ENCODE peak calls at places on chromosome 16, in four cellular contexts. N, K, M and V are unnamed samples.

GRCh38 chr16:81888520-81889394 is 109.7 kb downstream of the PLCG2 start:
- DNase-seq in N (no peak), M (no peak), K (no peak), V (no peak)

GRCh38 chr16:21150375-21151001 is at the start of gene DNAH3:
- DNase-seq in K (no peak), N (peak; percentile 65), M (no peak), V (no peak)

GRCh38 chr16:74577882-74578366 is 29.0 kb downstream of the GLG1 start:
- DNase-seq in N (peak; percentile 42), M (no peak), K (no peak), V (no peak)

GRCh38 chr16:67277294-67277998 is 1.9 kb upstream of the PLEKHG4 start:
- DNase-seq in N (no peak), K (no peak), M (no peak), V (no peak)

GRCh38 chr16:31052131-31052530 is 18.8 kb downstream of the STX4 start:
- DNase-seq in M (peak; percentile 76), N (no peak), K (no peak), V (no peak)

GRCh38 chr16:10022098-10022497 is 160.1 kb downstream of the GRIN2A start:
- DNase-seq in K (no peak), N (no peak), M (no peak), V (no peak)

GRCh38 chr16:66143422-66143821 is 223.1 kb upstream of the CDH5 start:
- DNase-seq in K (no peak), N (no peak), M (no peak), V (no peak)

GRCh38 chr16:20504418-20504817 is 53.1 kb downstream of the ACSM2A start:
- DNase-seq in N (no peak), K (no peak), M (no peak), V (no peak)

GRCh38 chr16:56228476-56228875 is 37.2 kb downstream of the GNAO1 start:
- DNase-seq in N (no peak), M (no peak), K (no peak), V (no peak)

GRCh38 chr16:80051040-80051439 is 450.5 kb upstream of the MAF start:
- DNase-seq in M (no peak), N (no peak), K (no peak), V (no peak)

GRCh38 chr16:25905810-25906209 is 214.1 kb downstream of the HS3ST4 start:
- DNase-seq in M (no peak), N (no peak), K (no peak), V (no peak)

GRCh38 chr16:57987441-57988177 is 12.9 kb downstream of the ZNF319 start:
- DNase-seq in N (no peak), M (no peak), K (no peak), V (no peak)

GRCh38 chr16:23699100-23699499 is 13.9 kb downstream of the ERN2 start:
- DNase-seq in M (no peak), N (no peak), K (no peak), V (no peak)

GRCh38 chr16:66199189-66199588 is 167.3 kb upstream of the CDH5 start:
- DNase-seq in M (no peak), K (no peak), N (no peak), V (no peak)

GRCh38 chr16:65657051-65657450 is 535.2 kb upstream of the CDH11 start:
- DNase-seq in M (no peak), N (no peak), K (no peak), V (no peak)

GRCh38 chr16:86428729-86429472 is 81.4 kb upstream of the FOXF1 start:
- DNase-seq in M (no peak), N (no peak), K (no peak), V (no peak)

GRCh38 chr16:88681709-88682451 is 4.4 kb downstream of the SNAI3 start:
- DNase-seq in N (no peak), K (peak; percentile 81), M (no peak), V (peak; percentile 61)

GRCh38 chr16:58661199-58661830 is 23.3 kb downstream of the SLC38A7 start:
- DNase-seq in N (peak; percentile 54), M (peak; percentile 94), K (peak; percentile 90), V (peak; percentile 77)

GRCh38 chr16:88465387-88465983 is 12.4 kb downstream of the ZFPM1 start:
- DNase-seq in K (no peak), N (peak; percentile 72), M (no peak), V (no peak)

GRCh38 chr16:72850863-72851262 is 197.1 kb downstream of the ZFHX3 start:
- DNase-seq in K (no peak), M (no peak), N (no peak), V (no peak)

GRCh38 chr16:85640254-85640558 is 27.1 kb downstream of the GSE1 start:
- DNase-seq in N (no peak), M (no peak), K (no peak), V (no peak)

GRCh38 chr16:49886554-49887121 is 30.7 kb upstream of the ZNF423 start:
- DNase-seq in K (no peak), N (no peak), M (no peak), V (no peak)

GRCh38 chr16:55508941-55509920 is at the start of gene LPCAT2:
- DNase-seq in K (peak; percentile 88), M (peak; percentile 56), N (peak; percentile 60), V (peak; percentile 87)

GRCh38 chr16:5176505-5176904 is 78.9 kb upstream of the EEF2KMT start:
- DNase-seq in N (no peak), M (no peak), K (no peak), V (no peak)

GRCh38 chr16:89505204-89506112 is 2.7 kb upstream of the SPG7 start:
- DNase-seq in M (peak; percentile 97), K (peak; percentile 87), N (peak; percentile 3), V (peak; percentile 73)

GRCh38 chr16:24698314-24698713 is 31.1 kb upstream of the TNRC6A start:
- DNase-seq in N (no peak), K (no peak), M (no peak), V (no peak)

GRCh38 chr16:20906225-20906870 is 5.8 kb downstream of the LYRM1 start:
- DNase-seq in M (no peak), N (no peak), K (no peak), V (no peak)

GRCh38 chr16:50315346-50315997 is 49.1 kb downstream of the ADCY7 start:
- DNase-seq in K (no peak), N (no peak), M (no peak), V (no peak)

GRCh38 chr16:79838860-79839259 is 238.3 kb upstream of the MAF start:
- DNase-seq in N (no peak), M (no peak), K (peak; percentile 49), V (peak; percentile 10)

GRCh38 chr16:67166035-67166882 is 1.7 kb downstream of the HSF4 start:
- DNase-seq in N (no peak), K (no peak), M (no peak), V (no peak)

GRCh38 chr16:720990-721764 is at the start of gene ANTKMT:
- DNase-seq in K (peak; percentile 59), M (peak; percentile 80), N (peak; percentile 88), V (peak; percentile 81)

GRCh38 chr16:72990003-72990521 is 57.9 kb downstream of the ZFHX3 start:
- DNase-seq in N (peak; percentile 14), K (no peak), M (peak; percentile 17), V (no peak)

GRCh38 chr16:154223-155030 is 2.0 kb downstream of the HBZ start:
- DNase-seq in K (no peak), M (peak; percentile 20), N (peak; percentile 28), V (no peak)

GRCh38 chr16:66483689-66484452 is 56.8 kb downstream of the BEAN1 start:
- DNase-seq in K (peak; percentile 58), N (peak; percentile 48), M (peak; percentile 80), V (peak; percentile 69)

GRCh38 chr16:9901-10665 is 43.3 kb downstream of the POLR3K start:
- DNase-seq in N (no peak), M (no peak), K (no peak), V (no peak)

GRCh38 chr16:87540072-87540976 is 47.5 kb upstream of the ZCCHC14 start:
- DNase-seq in N (no peak), K (no peak), M (no peak), V (no peak)

GRCh38 chr16:1983544-1984346 is at the start of gene GFER:
- DNase-seq in N (peak; percentile 79), K (peak; percentile 87), M (peak; percentile 91), V (peak; percentile 91)

GRCh38 chr16:15899538-15900100 is 11.2 kb upstream of the CEP20 start:
- DNase-seq in N (no peak), K (no peak), M (no peak), V (no peak)

GRCh38 chr16:78939600-78939999 is 660.9 kb downstream of the MAF start:
- DNase-seq in N (no peak), K (no peak), M (no peak), V (no peak)